ENCODE peak calls at places on chromosomes 13 and 19, in six cellular contexts. Q is lower leg skin; E is activated T-cell treated with anti-CD3 and anti-CD28 coated beads for 24 hours; X is C1 segment of cervical spinal cord; B is cardiac muscle cell; Y is stimulated activated CD4-positive, alpha-beta T cell treated with anti-CD3 and anti-CD28 coated beads, Interleukin-1b, Interleukin-23, amount 100 ng/mL, for 24 hours. S is an unnamed sample.

GRCh38 chr13:40172149-40172591 is 494.3 kb downstream of the FOXO1 start:
- DNase-seq in Q (no peak), E (no peak), X (no peak), B (no peak), Y (no peak), S (no peak)

GRCh38 chr13:20938302-20938701 is 35.8 kb upstream of the XPO4 start:
- DNase-seq in Q (no peak), E (no peak), X (no peak), B (no peak), Y (no peak), S (no peak)

GRCh38 chr19:58052256-58052655 is 6.8 kb upstream of the ZNF135 start:
- DNase-seq in Q (no peak), E (no peak), X (no peak), B (no peak), Y (no peak), S (no peak)

GRCh38 chr13:18991054-18991453 is 190.6 kb downstream of the TUBA3C start:
- DNase-seq in Q (no peak), E (no peak), X (no peak), B (no peak), Y (no peak), S (no peak)

GRCh38 chr19:2282862-2283237 is 875 bp upstream of the PEAK3 start:
- DNase-seq in Q (no peak), E (no peak), X (no peak), B (no peak), Y (no peak), S (no peak)

GRCh38 chr19:31023038-31023437 is 326.2 kb downstream of the TSHZ3 start:
- DNase-seq in Q (no peak), E (no peak), X (no peak), B (no peak), Y (no peak), S (no peak)

GRCh38 chr19:2529473-2529918 is 53.6 kb downstream of the GADD45B start:
- DNase-seq in Q (no peak), E (no peak), X (no peak), B (no peak), Y (no peak), S (no peak)

GRCh38 chr19:943551-944170 is 17.8 kb downstream of the ARID3A start:
- DNase-seq in Q (no peak), E (no peak), X (no peak), B (no peak), Y (no peak), S (no peak)

GRCh38 chr13:27038323-27038722 is 133.3 kb downstream of the USP12 start:
- DNase-seq in Q (no peak), E (no peak), X (no peak), B (no peak), Y (no peak), S (no peak)

GRCh38 chr19:38173324-38174041 is 50.5 kb downstream of the DPF1 start:
- DNase-seq in Q (peak), E (no peak), X (peak), B (no peak), Y (no peak), S (no peak)

GRCh38 chr19:49338023-49338677 is 2.9 kb downstream of the CD37 start:
- DNase-seq in Q (peak), E (no peak), X (no peak), B (peak), Y (no peak), S (no peak)

GRCh38 chr19:18776288-18776594 is 14.9 kb downstream of the COMP start:
- DNase-seq in Q (no peak), E (no peak), X (no peak), B (no peak), Y (no peak), S (no peak)

GRCh38 chr19:51751655-51752054 is at the start of gene FPR1:
- DNase-seq in Q (peak), E (no peak), X (peak), B (no peak), Y (no peak), S (no peak)

GRCh38 chr13:26253262-26253786 is 605 bp upstream of the CDK8 start:
- DNase-seq in Q (no peak), E (no peak), X (no peak), B (no peak), Y (no peak), S (no peak)

GRCh38 chr13:110306960-110307696 is at the start of the genes COL4A1 and COL4A2:
- DNase-seq in Q (peak), E (no peak), X (no peak), B (peak), Y (no peak), S (no peak)

GRCh38 chr19:18093439-18094161 is 4.0 kb upstream of the MAST3 start:
- DNase-seq in Q (no peak), E (no peak), X (no peak), B (no peak), Y (no peak), S (no peak)

GRCh38 chr19:46606019-46606418 is 4.9 kb downstream of the CALM3 start:
- DNase-seq in Q (peak), E (no peak), X (no peak), B (no peak), Y (no peak), S (no peak)

GRCh38 chr19:16599655-16600346 is 27.6 kb upstream of the SLC35E1 start:
- DNase-seq in Q (no peak), E (no peak), X (no peak), B (no peak), Y (no peak), S (no peak)

GRCh38 chr19:39203372-39204341 is at the start of gene SYCN:
- DNase-seq in Q (no peak), E (no peak), X (no peak), B (no peak), Y (no peak), S (no peak)

GRCh38 chr19:43779820-43780219 is 953 bp downstream of the KCNN4 start:
- DNase-seq in Q (no peak), E (no peak), X (no peak), B (no peak), Y (no peak), S (no peak)

GRCh38 chr19:1175020-1175419 is 952 bp upstream of the SBNO2 start:
- DNase-seq in Q (no peak), E (no peak), X (no peak), B (no peak), Y (no peak), S (no peak)

GRCh38 chr13:51292000-51292550 is 47.4 kb upstream of the SERPINE3 start:
- DNase-seq in Q (peak), E (no peak), X (no peak), B (no peak), Y (no peak), S (no peak)

GRCh38 chr19:19079571-19079970 is 15.8 kb downstream of the SLC25A42 start:
- DNase-seq in Q (no peak), E (no peak), X (no peak), B (no peak), Y (no peak), S (no peak)